ENCODE peak calls at places on chromosome 2, in five cellular contexts. Y, X, S, O and J are unnamed samples.
A peak's percentile ranks its signal among the peaks of the same experiment; 100 is the strongest.

GRCh38 chr2:213429516-213429915 is 145.3 kb downstream of the SPAG16 start:
- DNase-seq in Y (no peak), X (no peak), S (no peak), O (no peak), J (peak; percentile 7)

GRCh38 chr2:23595601-23596251 is 210.7 kb downstream of the KLHL29 start:
- DNase-seq in Y (peak; percentile 45), X (no peak), S (no peak), O (no peak), J (peak; percentile 13)

GRCh38 chr2:212536385-212537310 is 2.0 kb downstream of the ERBB4 start:
- DNase-seq in Y (no peak), X (peak; percentile 34), S (no peak), O (no peak), J (no peak)

GRCh38 chr2:101699191-101699938 is 1.9 kb downstream of the MAP4K4 start:
- DNase-seq in Y (no peak), X (no peak), S (no peak), O (no peak), J (no peak)

GRCh38 chr2:100422320-100422719 is 4.9 kb upstream of the CHST10 start:
- DNase-seq in Y (peak; percentile 50), X (peak; percentile 75), S (peak; percentile 64), O (no peak), J (peak; percentile 36)

GRCh38 chr2:73291093-73291460 is 2.3 kb downstream of the EGR4 start:
- DNase-seq in Y (no peak), X (peak; percentile 33), S (peak; percentile 70), O (no peak), J (peak; percentile 46)

GRCh38 chr2:172148246-172148645 is 45.5 kb upstream of the DLX2 start:
- DNase-seq in Y (no peak), X (no peak), S (no peak), O (no peak), J (no peak)

GRCh38 chr2:201260302-201260800 is at the start of gene CASP8:
- DNase-seq in Y (peak; percentile 55), X (no peak), S (peak; percentile 34), O (no peak), J (peak; percentile 53)

GRCh38 chr2:32061973-32062861 is 1.1 kb upstream of the SPAST start:
- DNase-seq in Y (peak; percentile 78), X (peak; percentile 50), S (peak; percentile 62), O (no peak), J (peak; percentile 19)

GRCh38 chr2:69493268-69493667 is 56.0 kb upstream of the NFU1 start:
- DNase-seq in Y (no peak), X (peak; percentile 46), S (no peak), O (no peak), J (no peak)

GRCh38 chr2:24449348-24449747 is 41.7 kb upstream of the NCOA1 start:
- DNase-seq in Y (no peak), X (no peak), S (no peak), O (no peak), J (no peak)

GRCh38 chr2:112836695-112837117 is at the start of gene IL1B:
- DNase-seq in Y (no peak), X (no peak), S (no peak), O (no peak), J (peak; percentile 81)

GRCh38 chr2:44946681-44947360 is 5.3 kb downstream of the SIX3 start:
- DNase-seq in Y (no peak), X (peak; percentile 35), S (no peak), O (no peak), J (no peak)

GRCh38 chr2:221596192-221596591 is 24.1 kb upstream of the EPHA4 start:
- DNase-seq in Y (no peak), X (no peak), S (no peak), O (no peak), J (peak; percentile 80)

GRCh38 chr2:39837856-39838453 is 58.9 kb upstream of the THUMPD2 start:
- DNase-seq in Y (peak; percentile 61), X (peak; percentile 13), S (peak; percentile 47), O (peak; percentile 11), J (peak; percentile 42)
- H2AFZ ChIP-seq in Y (no peak overlapping the region), X (no peak overlapping the region), S (peak overlapping the region; percentile 71), O (no peak overlapping the region), J (peak overlapping the region; percentile 58)

DNA sequence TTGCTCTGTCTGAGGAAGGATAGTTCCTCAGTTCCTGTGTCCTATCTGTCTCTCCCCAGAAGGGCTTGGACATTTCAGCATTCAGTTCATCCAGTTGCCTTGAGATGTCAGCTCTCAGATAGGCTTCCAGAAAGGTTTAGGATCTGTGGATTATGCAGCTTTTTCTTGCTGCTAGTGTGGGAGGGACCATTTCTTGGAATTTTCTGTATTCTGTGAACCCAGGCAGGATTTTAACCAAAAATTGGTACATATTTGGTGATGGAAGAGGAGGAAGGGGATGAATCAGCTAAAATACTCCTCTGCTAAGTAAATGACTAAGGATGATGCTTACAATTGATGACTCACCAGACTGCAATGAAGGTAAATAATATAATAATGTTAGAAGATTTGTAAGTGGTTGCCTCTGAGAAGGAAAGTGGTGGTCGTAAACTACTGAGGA is 58.6 kb upstream of the DOCK10 start:
- DNase-seq in Y (no peak), X (no peak), S (no peak), O (no peak), J (peak; percentile 97)
- TF ChIP-seq USF2 in Y (no peak), X (no peak), S (no peak), O (no peak), J (no peak)

GRCh38 chr2:136527560-136527959 is 237.8 kb upstream of the THSD7B start:
- DNase-seq in Y (peak; percentile 41), X (no peak), S (peak; percentile 11), O (no peak), J (no peak)
- TF ChIP-seq SMC3 in Y (no peak), X (no peak), S (no peak), O (no peak), J (no peak)

GRCh38 chr2:203918839-203919238 is 17.7 kb upstream of the ICOS start:
- DNase-seq in Y (no peak), X (no peak), S (no peak), O (no peak), J (no peak)
- H2AFZ ChIP-seq in Y (no peak overlapping the region), X (no peak overlapping the region), S (no peak overlapping the region), O (no peak overlapping the region), J (no peak overlapping the region)

GRCh38 chr2:178804791-178805190 is 2.4 kb downstream of the TTN start:
- DNase-seq in Y (peak; percentile 22), X (peak; percentile 37), S (peak; percentile 58), O (no peak), J (peak; percentile 16)
- TF ChIP-seq USF2 in Y (no peak), X (no peak), S (no peak), O (no peak), J (no peak)

GRCh38 chr2:9555338-9556120 is at the start of gene ADAM17:
- DNase-seq in Y (peak; percentile 95), X (peak; percentile 99), S (peak; percentile 93), O (peak; percentile 78), J (peak; percentile 95)
- TF ChIP-seq SMC3 in Y (no peak), X (no peak), S (peak; percentile 6), O (no peak), J (peak; percentile 6)

GRCh38 chr2:204175552-204176271 is 239.1 kb downstream of the ICOS start:
- DNase-seq in Y (peak; percentile 34), X (peak; percentile 51), S (no peak), O (no peak), J (no peak)
- H2AFZ ChIP-seq in Y (no peak overlapping the region), X (no peak overlapping the region), S (no peak overlapping the region), O (no peak overlapping the region), J (no peak overlapping the region)

DNA sequence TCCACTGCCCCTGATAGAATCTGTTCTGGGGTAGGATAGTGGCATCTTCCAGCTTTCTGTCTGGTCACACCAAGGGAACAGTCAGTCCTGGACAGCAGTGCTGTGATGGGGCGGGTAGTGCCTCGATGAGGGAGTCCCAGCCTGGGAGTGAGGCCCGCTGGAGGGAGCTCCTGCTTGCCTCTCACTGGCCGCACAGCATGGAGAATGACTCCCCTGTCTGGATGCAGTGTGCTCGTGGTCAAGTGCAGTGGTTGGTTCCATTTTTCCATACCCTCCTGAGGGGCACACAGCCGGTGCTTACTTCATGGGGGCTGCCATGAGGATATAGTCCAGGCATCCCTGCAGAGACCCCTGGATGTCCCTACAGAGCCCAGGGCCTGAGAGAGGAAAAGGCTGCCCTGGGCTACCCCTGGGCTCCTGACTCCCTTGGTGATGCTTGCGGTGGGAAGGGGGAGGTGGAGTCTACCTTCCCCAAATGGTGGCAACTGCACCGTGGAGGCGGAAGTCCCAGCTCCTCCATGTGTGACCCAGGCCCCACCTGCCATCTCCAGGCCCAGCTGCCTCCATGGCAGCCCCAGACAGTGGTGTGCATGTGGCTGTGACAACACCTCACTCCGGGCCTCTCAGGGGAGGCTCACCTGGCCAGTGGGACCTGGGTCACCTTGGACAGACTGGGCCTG is 212.5 kb downstream of the GLI2 start:
- DNase-seq in Y (no peak), X (no peak), S (no peak), O (no peak), J (no peak)
- TF ChIP-seq USF2 in Y (no peak), X (no peak), S (no peak), O (no peak), J (no peak)

GRCh38 chr2:165407464-165407863 is 62.0 kb upstream of the CSRNP3 start:
- DNase-seq in Y (no peak), X (no peak), S (no peak), O (no peak), J (no peak)

GRCh38 chr2:165406053-165406628 is 63.4 kb upstream of the CSRNP3 start:
- DNase-seq in Y (no peak), X (no peak), S (no peak), O (no peak), J (no peak)

GRCh38 chr2:165414187-165414586 is 55.3 kb upstream of the CSRNP3 start:
- DNase-seq in Y (no peak), X (no peak), S (no peak), O (no peak), J (no peak)

GRCh38 chr2:165408191-165408590 is 61.3 kb upstream of the CSRNP3 start:
- DNase-seq in Y (no peak), X (no peak), S (no peak), O (no peak), J (no peak)

GRCh38 chr2:165410231-165410630 is 59.3 kb upstream of the CSRNP3 start:
- DNase-seq in Y (no peak), X (no peak), S (no peak), O (no peak), J (no peak)
- TF ChIP-seq SMC3 in Y (no peak), X (no peak), S (no peak), O (no peak), J (no peak)